ENCODE peak calls at places on chromosomes 6 and 20, in seven cellular contexts. P is spleen; K is activated naive CD4-positive, alpha-beta T cell; H is neural crest cell; E is occipital lobe; I is stimulated activated CD4-positive, alpha-beta T cell treated with anti-CD3 and anti-CD28 coated beads, Interleukin-1b, Interleukin-23, amount 100 ng/mL, for 1 hour; A is stimulated activated naive CD8-positive, alpha-beta T cell treated with anti-CD3 and anti-CD28 coated beads, Interleukin-15, Interleukin-2, amounts not matched to agents 100 U/mL and 50 U/mL, for 24 hours. O is an unnamed sample.

GRCh38 chr6:155177369-155177961 is 86.3 kb upstream of the CLDN20 start:
- DNase-seq in P (no peak), K (no peak), H (peak), E (no peak), I (no peak), A (peak), O (no peak)

GRCh38 chr6:105771313-105771970 is 314.7 kb upstream of the PRDM1 start:
- DNase-seq in P (no peak), K (no peak), H (no peak), E (no peak), I (no peak), A (no peak), O (no peak)

GRCh38 chr20:8997720-8998119 is 71.2 kb upstream of the PLCB4 start:
- DNase-seq in P (no peak), K (no peak), H (no peak), E (no peak), I (no peak), A (no peak), O (no peak)

GRCh38 chr6:21885532-21886089 is 292.1 kb downstream of the SOX4 start:
- DNase-seq in P (no peak), K (no peak), H (peak), E (peak), I (no peak), A (no peak), O (no peak)

GRCh38 chr6:133062077-133062476 is 179.1 kb upstream of the EYA4 start:
- DNase-seq in P (no peak), K (no peak), H (no peak), E (no peak), I (no peak), A (no peak), O (no peak)

GRCh38 chr20:21505810-21506530 is 7.9 kb downstream of the NKX2-2 start:
- DNase-seq in P (peak), K (peak), H (peak), E (peak), I (peak), A (peak), O (no peak)

GRCh38 chr6:4616311-4616710 is 159.9 kb upstream of the CDYL start:
- DNase-seq in P (no peak), K (no peak), H (no peak), E (no peak), I (no peak), A (no peak), O (no peak)

GRCh38 chr20:3800256-3800877 is 4.3 kb downstream of the CDC25B start:
- DNase-seq in P (no peak), K (no peak), H (no peak), E (no peak), I (no peak), A (no peak), O (no peak)

GRCh38 chr6:70277480-70277879 is 25.4 kb downstream of the COL9A1 start:
- DNase-seq in P (no peak), K (no peak), H (no peak), E (no peak), I (no peak), A (no peak), O (no peak)

GRCh38 chr6:41545174-41545702 is 943 bp upstream of the FOXP4 start:
- DNase-seq in P (no peak), K (no peak), H (no peak), E (no peak), I (no peak), A (no peak), O (no peak)

GRCh38 chr20:48275737-48276342 is 490.6 kb upstream of the SULF2 start:
- DNase-seq in P (no peak), K (no peak), H (no peak), E (no peak), I (no peak), A (no peak), O (no peak)

GRCh38 chr6:143707702-143708101 is 29.9 kb downstream of the PHACTR2 start:
- DNase-seq in P (no peak), K (no peak), H (no peak), E (no peak), I (no peak), A (no peak), O (no peak)

GRCh38 chr20:1567392-1568165 is 10.1 kb upstream of the SIRPD start:
- DNase-seq in P (no peak), K (no peak), H (no peak), E (no peak), I (no peak), A (no peak), O (no peak)

GRCh38 chr6:1223312-1223603 is 88.6 kb upstream of the FOXQ1 start:
- DNase-seq in P (no peak), K (no peak), H (no peak), E (no peak), I (no peak), A (no peak), O (no peak)

GRCh38 chr6:32177182-32177787 is 920 bp upstream of the RNF5 start:
- DNase-seq in P (no peak), K (no peak), H (no peak), E (no peak), I (no peak), A (peak), O (no peak)

GRCh38 chr20:50320005-50320909 is 129.6 kb downstream of the CEBPB start:
- DNase-seq in P (peak), K (no peak), H (no peak), E (no peak), I (no peak), A (no peak), O (no peak)

GRCh38 chr6:67888886-67889681 is 746.0 kb upstream of the ADGRB3 start:
- DNase-seq in P (no peak), K (no peak), H (no peak), E (no peak), I (no peak), A (no peak), O (no peak)

GRCh38 chr20:40634891-40635290 is 54.1 kb downstream of the MAFB start:
- DNase-seq in P (no peak), K (no peak), H (no peak), E (no peak), I (no peak), A (no peak), O (no peak)

GRCh38 chr6:129730477-129731165 is 20.6 kb upstream of the ARHGAP18 start:
- DNase-seq in P (no peak), K (no peak), H (no peak), E (no peak), I (no peak), A (no peak), O (no peak)